ENCODE peak calls at places on chromosomes 7 and 10, in four cellular contexts. B, H, S and V are unnamed samples.

GRCh38 chr10:49281461-49281860 is 17.5 kb upstream of the C10orf71 start:
- DNase-seq in H (peak; percentile 62), S (no peak), B (no peak), V (peak; percentile 28)

GRCh38 chr10:120630266-120630665 is 173.2 kb downstream of the PLPP4 start:
- DNase-seq in S (no peak), H (no peak), B (no peak), V (no peak)

GRCh38 chr10:34650156-34650555 is 164.9 kb downstream of the PARD3 start:
- DNase-seq in B (no peak), H (no peak), S (no peak), V (no peak)

GRCh38 chr10:73979428-73980407 is 18.2 kb upstream of the VCL start:
- DNase-seq in H (peak; percentile 45), S (no peak), B (no peak), V (no peak)

GRCh38 chr7:2965745-2966270 is 77.9 kb downstream of the CARD11 start:
- DNase-seq in S (no peak), B (no peak), H (no peak), V (no peak)

GRCh38 chr10:127142141-127142540 is 54.2 kb downstream of the INSYN2A start:
- DNase-seq in B (no peak), S (no peak), H (no peak), V (no peak)

GRCh38 chr7:130669051-130669700 is 628 bp upstream of the COPG2 start:
- DNase-seq in B (no peak), S (no peak), H (no peak), V (no peak)

GRCh38 chr7:19610194-19610943 is 98.5 kb downstream of the POLR1F start:
- DNase-seq in S (no peak), B (no peak), H (no peak), V (no peak)

GRCh38 chr10:114024876-114025609 is 18.6 kb upstream of the ADRB1 start:
- DNase-seq in S (no peak), B (no peak), H (peak; percentile 25), V (no peak)

GRCh38 chr10:102310356-102311024 is 65.2 kb downstream of the GBF1 start:
- DNase-seq in S (peak; percentile 61), H (no peak), B (peak; percentile 76), V (no peak)

GRCh38 chr7:25643285-25643684 is 415.0 kb upstream of the NPVF start:
- DNase-seq in S (no peak), B (no peak), H (no peak), V (no peak)

GRCh38 chr7:25638590-25638989 is 410.3 kb upstream of the NPVF start:
- DNase-seq in S (no peak), B (no peak), H (no peak), V (no peak)

GRCh38 chr7:25647007-25647406 is 418.7 kb upstream of the NPVF start:
- DNase-seq in B (no peak), S (no peak), H (no peak), V (no peak)

GRCh38 chr7:25643770-25644394 is 415.6 kb upstream of the NPVF start:
- DNase-seq in B (no peak), H (no peak), S (no peak), V (no peak)

GRCh38 chr7:25642849-25643248 is 414.6 kb upstream of the NPVF start:
- DNase-seq in H (no peak), B (no peak), S (no peak), V (no peak)
- H3K4me1 ChIP-seq in H (no peaks in the 10 kb centered on the region), B (no peaks in the 10 kb centered on the region), S (no peaks in the 10 kb centered on the region), V (no peaks in the 10 kb centered on the region)

DNA sequence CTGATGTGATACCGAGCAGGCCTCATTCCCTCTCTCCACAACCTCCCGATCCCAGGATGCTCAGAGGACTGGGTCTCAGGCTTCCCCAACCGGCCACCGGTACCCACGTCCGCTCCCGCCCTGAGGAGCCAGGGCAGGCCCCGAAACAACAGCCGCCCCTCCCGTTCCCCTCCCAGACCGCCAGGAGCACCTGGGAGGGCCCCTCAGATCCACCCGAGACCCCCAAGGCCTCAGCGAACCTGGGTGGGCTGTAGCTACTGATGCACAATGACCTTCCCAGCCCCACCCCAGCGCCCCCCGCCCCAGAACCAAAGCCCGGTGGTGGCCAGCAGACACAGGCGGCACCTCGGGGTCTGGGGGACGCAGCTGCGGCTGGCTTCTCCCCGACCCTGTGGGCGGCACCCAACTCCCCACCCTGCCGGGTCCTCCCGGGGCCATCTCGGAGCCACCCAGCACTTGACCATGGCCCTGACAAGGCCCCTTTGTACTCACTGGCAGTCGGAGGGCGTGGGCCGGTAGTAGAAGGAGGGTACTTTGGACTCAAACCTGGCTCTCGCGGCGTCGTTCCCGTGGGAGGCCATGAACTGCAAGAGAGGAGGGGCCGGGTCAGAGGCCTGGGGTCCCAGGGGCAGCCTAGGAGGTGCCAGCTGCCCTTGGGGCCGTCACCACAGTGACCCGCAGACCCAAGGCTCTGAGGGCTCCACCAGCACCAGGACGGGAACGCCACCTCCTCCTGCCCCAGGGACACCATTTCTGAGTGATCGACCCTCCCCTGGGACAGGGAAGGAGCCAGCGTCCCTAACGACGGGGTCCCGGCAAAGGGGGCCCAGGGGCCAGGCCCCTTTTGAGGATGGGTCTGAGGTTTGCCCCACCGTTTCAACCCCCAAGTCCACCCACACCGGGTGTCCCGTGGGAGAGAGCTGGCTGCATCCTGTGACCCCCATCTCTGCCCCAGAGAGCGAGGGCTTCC is 28.1 kb downstream of the ADAP1 start:
- DNase-seq in B (peak; percentile 91), S (no peak), H (no peak), V (no peak)
- TF ChIP-seq ELF1 in B (peak; percentile 19), S (no peak), H (no peak), V (no peak)

GRCh38 chr10:8246548-8246947 is 192.1 kb downstream of the GATA3 start:
- DNase-seq in S (no peak), B (no peak), H (no peak), V (no peak)

GRCh38 chr10:8248868-8249267 is 194.4 kb downstream of the GATA3 start:
- DNase-seq in S (no peak), H (no peak), B (no peak), V (no peak)

GRCh38 chr10:8242295-8242872 is 187.9 kb downstream of the GATA3 start:
- DNase-seq in B (no peak), S (no peak), H (no peak), V (no peak)

GRCh38 chr10:8247191-8247590 is 192.7 kb downstream of the GATA3 start:
- DNase-seq in H (no peak), B (no peak), S (no peak), V (no peak)

GRCh38 chr10:8245131-8246117 is 190.9 kb downstream of the GATA3 start:
- DNase-seq in H (no peak), B (no peak), S (no peak), V (peak; percentile 59)
- H3K27ac ChIP-seq in H (no peak overlapping the region), B (no peak overlapping the region), S (no peak overlapping the region), V (no peak overlapping the region)

GRCh38 chr7:50411333-50412028 is 38.7 kb downstream of the FIGNL1 start:
- DNase-seq in B (no peak), H (no peak), S (no peak), V (no peak)
- H3K4me1 ChIP-seq in B (no peaks in the 10 kb centered on the region), H (no peaks in the 10 kb centered on the region), S (no peaks in the 10 kb centered on the region), V (no peaks in the 10 kb centered on the region)

DNA sequence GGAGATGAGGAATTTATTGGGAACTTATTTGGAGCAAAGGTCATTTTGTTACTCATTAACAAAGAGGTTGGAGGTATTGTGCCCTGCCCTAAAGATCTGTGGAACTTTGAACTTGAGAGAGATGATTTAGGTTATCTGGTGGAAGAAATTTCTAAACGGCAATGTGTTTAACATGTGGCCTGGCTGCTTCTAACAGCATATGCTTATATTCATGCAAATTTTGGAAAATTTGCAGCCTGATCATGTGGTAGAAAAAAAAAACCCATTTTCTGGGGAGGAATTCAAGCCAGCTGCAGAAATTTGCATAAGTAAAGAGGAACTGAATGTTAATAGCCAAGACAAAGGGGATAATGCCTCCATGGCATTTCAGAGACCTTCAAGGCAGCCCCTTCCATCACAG is 10.7 kb upstream of the PANK1 start:
- DNase-seq in H (no peak), B (peak; percentile 70), S (no peak), V (no peak)
- TF ChIP-seq ELF1 in H (no peak), B (no peak), S (no peak), V (no peak)

GRCh38 chr10:72260588-72261322 is 13.0 kb upstream of the DDIT4 start:
- DNase-seq in H (peak; percentile 99), B (peak; percentile 88), S (no peak), V (peak; percentile 95)

GRCh38 chr10:72265508-72265907 is 8.2 kb upstream of the DDIT4 start:
- DNase-seq in H (no peak), B (no peak), S (no peak), V (no peak)

GRCh38 chr10:72261323-72262018 is 12.3 kb upstream of the DDIT4 start:
- DNase-seq in B (no peak), S (no peak), H (peak; percentile 70), V (peak; percentile 57)

GRCh38 chr10:72265925-72266865 is 7.5 kb upstream of the DDIT4 start:
- DNase-seq in B (no peak), H (peak; percentile 44), S (no peak), V (no peak)

GRCh38 chr10:72263613-72264241 is 10.0 kb upstream of the DDIT4 start:
- DNase-seq in S (no peak), B (peak; percentile 86), H (no peak), V (no peak)
- H3K27ac ChIP-seq in S (peak overlapping the region; percentile 54), B (peak overlapping the region; percentile 52), H (no peak overlapping the region), V (no peak overlapping the region)

GRCh38 chr10:124069341-124069740 is 24.1 kb downstream of the CHST15 start:
- DNase-seq in B (no peak), H (no peak), S (no peak), V (no peak)
- H3K4me1 ChIP-seq in B (peaks cover 97% of the 10 kb centered on the region), H (no peaks in the 10 kb centered on the region), S (no peaks in the 10 kb centered on the region), V (no peaks in the 10 kb centered on the region)

GRCh38 chr10:600876-601275 is 88.6 kb downstream of the DIP2C start:
- DNase-seq in H (no peak), S (no peak), B (no peak), V (no peak)
- TF ChIP-seq ELF1 in H (no peak), S (no peak), B (no peak), V (no peak)